ENCODE peak calls at places on chromosomes 16 and 17, in six cellular contexts. One of them, this sample, is unnamed.

GRCh38 chr16:73921295-73921694 is 375.3 kb upstream of the PSMD7 start:
- DNase-seq in ovary: no peak
- DNase-seq in heart left ventricle: no peak
- DNase-seq in lower leg skin: no peak
- DNase-seq in prostate gland: no peak
- DNase-seq in esophagus muscularis mucosa: no peak
- DNase-seq in this sample: no peak

GRCh38 chr16:67528222-67528869 is at the start of gene RIPOR1:
- DNase-seq in ovary: peak
- DNase-seq in heart left ventricle: peak
- DNase-seq in lower leg skin: no peak
- DNase-seq in prostate gland: no peak
- DNase-seq in esophagus muscularis mucosa: no peak
- DNase-seq in this sample: no peak

GRCh38 chr16:1991588-1992474 is 2.1 kb downstream of the SYNGR3 start:
- DNase-seq in ovary: peak
- DNase-seq in heart left ventricle: peak
- DNase-seq in lower leg skin: peak
- DNase-seq in prostate gland: peak
- DNase-seq in esophagus muscularis mucosa: peak
- DNase-seq in this sample: no peak

GRCh38 chr17:42251115-42251514 is 25.1 kb downstream of the STAT5B start:
- DNase-seq in ovary: no peak
- DNase-seq in heart left ventricle: no peak
- DNase-seq in lower leg skin: no peak
- DNase-seq in prostate gland: no peak
- DNase-seq in esophagus muscularis mucosa: no peak
- DNase-seq in this sample: no peak

GRCh38 chr17:29614345-29615047 is 8.2 kb downstream of the CORO6 start:
- DNase-seq in ovary: no peak
- DNase-seq in heart left ventricle: no peak
- DNase-seq in lower leg skin: no peak
- DNase-seq in prostate gland: no peak
- DNase-seq in esophagus muscularis mucosa: no peak
- DNase-seq in this sample: no peak

GRCh38 chr16:13795131-13795530 is 124.8 kb upstream of the ERCC4 start:
- DNase-seq in ovary: no peak
- DNase-seq in heart left ventricle: no peak
- DNase-seq in lower leg skin: no peak
- DNase-seq in prostate gland: no peak
- DNase-seq in esophagus muscularis mucosa: no peak
- DNase-seq in this sample: no peak

GRCh38 chr16:88782454-88783390 is 2.3 kb downstream of the PIEZO1 start:
- DNase-seq in ovary: no peak
- DNase-seq in heart left ventricle: no peak
- DNase-seq in lower leg skin: no peak
- DNase-seq in prostate gland: no peak
- DNase-seq in esophagus muscularis mucosa: no peak
- DNase-seq in this sample: peak

GRCh38 chr16:66469291-66469931 is 42.3 kb downstream of the BEAN1 start:
- DNase-seq in ovary: no peak
- DNase-seq in heart left ventricle: no peak
- DNase-seq in lower leg skin: no peak
- DNase-seq in prostate gland: no peak
- DNase-seq in esophagus muscularis mucosa: no peak
- DNase-seq in this sample: no peak

GRCh38 chr17:60586288-60586974 is 13.6 kb upstream of the PPM1D start:
- DNase-seq in ovary: no peak
- DNase-seq in heart left ventricle: no peak
- DNase-seq in lower leg skin: no peak
- DNase-seq in prostate gland: no peak
- DNase-seq in esophagus muscularis mucosa: no peak
- DNase-seq in this sample: no peak

GRCh38 chr17:78414178-78415162 is 36.0 kb downstream of the PGS1 start:
- DNase-seq in ovary: no peak
- DNase-seq in heart left ventricle: no peak
- DNase-seq in lower leg skin: no peak
- DNase-seq in prostate gland: no peak
- DNase-seq in esophagus muscularis mucosa: no peak
- DNase-seq in this sample: no peak

DNA sequence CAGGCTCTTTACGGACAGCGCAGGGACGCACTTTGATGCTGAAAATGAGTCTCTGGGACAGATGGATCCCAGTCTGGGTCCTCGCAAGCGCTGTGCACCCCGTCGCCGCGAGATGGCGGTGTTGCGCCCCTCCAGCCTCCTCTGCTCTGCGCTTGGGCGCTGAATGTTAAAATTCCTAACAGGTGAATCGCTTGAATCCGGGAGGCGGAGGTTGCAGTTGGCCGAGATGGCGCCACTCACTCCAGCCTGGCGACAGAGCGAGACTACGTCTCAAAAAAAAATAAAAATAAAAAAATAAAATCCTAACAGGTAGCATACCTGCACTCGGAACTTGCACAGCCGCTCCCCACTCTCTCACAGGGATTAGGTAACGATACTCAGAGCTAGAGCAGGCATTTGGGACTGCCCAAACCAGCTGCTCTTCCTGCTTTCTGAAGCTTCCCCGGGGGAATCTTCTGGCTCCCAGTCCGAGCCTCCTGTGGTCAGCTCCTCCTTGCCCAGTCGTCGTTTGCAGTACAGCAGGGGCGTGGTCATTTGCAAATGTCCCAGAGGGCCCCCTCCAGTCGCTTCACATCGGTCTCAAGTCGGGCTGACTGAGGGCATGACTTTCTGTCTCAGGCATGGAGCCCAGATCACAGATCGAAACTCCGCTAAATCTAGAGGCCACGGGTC is 26.2 kb upstream of the OSGIN1 start:
- DNase-seq in ovary: peak
- DNase-seq in heart left ventricle: peak
- DNase-seq in lower leg skin: peak
- DNase-seq in prostate gland: peak
- DNase-seq in esophagus muscularis mucosa: no peak
- DNase-seq in this sample: peak
- TF ChIP-seq POLR2A in ovary: no peak
- TF ChIP-seq POLR2A in heart left ventricle: no peak
- TF ChIP-seq POLR2A in lower leg skin: no peak
- TF ChIP-seq POLR2A in prostate gland: no peak
- TF ChIP-seq POLR2A in esophagus muscularis mucosa: no peak
- TF ChIP-seq POLR2A in this sample: no peak

GRCh38 chr17:49123061-49123460 is 9.5 kb upstream of the B4GALNT2 start:
- DNase-seq in ovary: no peak
- DNase-seq in heart left ventricle: no peak
- DNase-seq in lower leg skin: no peak
- DNase-seq in prostate gland: no peak
- DNase-seq in esophagus muscularis mucosa: no peak
- DNase-seq in this sample: no peak
- TF ChIP-seq POLR2A in ovary: no peak
- TF ChIP-seq POLR2A in heart left ventricle: no peak
- TF ChIP-seq POLR2A in lower leg skin: no peak
- TF ChIP-seq POLR2A in prostate gland: no peak
- TF ChIP-seq POLR2A in esophagus muscularis mucosa: no peak
- TF ChIP-seq POLR2A in this sample: no peak

GRCh38 chr17:39754161-39754957 is 16.6 kb downstream of the GRB7 start:
- DNase-seq in ovary: peak
- DNase-seq in heart left ventricle: peak
- DNase-seq in lower leg skin: peak
- DNase-seq in prostate gland: peak
- DNase-seq in esophagus muscularis mucosa: peak
- DNase-seq in this sample: peak
- TF ChIP-seq POLR2A in ovary: no peak
- TF ChIP-seq POLR2A in heart left ventricle: peak
- TF ChIP-seq POLR2A in lower leg skin: peak
- TF ChIP-seq POLR2A in prostate gland: peak
- TF ChIP-seq POLR2A in esophagus muscularis mucosa: no peak
- TF ChIP-seq POLR2A in this sample: peak

GRCh38 chr17:45894022-45894784 is at the start of gene MAPT:
- DNase-seq in ovary: peak
- DNase-seq in heart left ventricle: peak
- DNase-seq in lower leg skin: peak
- DNase-seq in prostate gland: peak
- DNase-seq in esophagus muscularis mucosa: peak
- DNase-seq in this sample: peak
- TF ChIP-seq POLR2A in ovary: no peak
- TF ChIP-seq POLR2A in heart left ventricle: peak
- TF ChIP-seq POLR2A in lower leg skin: no peak
- TF ChIP-seq POLR2A in prostate gland: peak
- TF ChIP-seq POLR2A in esophagus muscularis mucosa: no peak
- TF ChIP-seq POLR2A in this sample: peak